ENCODE peak calls at places on chromosomes 11 and 22, in seven cellular contexts. H is neuronal stem cell, E is GM12878, C is IMR-90, I is GM23248, R is fibroblast of lung, X is GM23338. F is an unnamed sample.

GRCh38 chr22:37817705-37818311 is 5.4 kb upstream of the GALR3 start:
- DNase-seq in C (peak; percentile 68), H (peak; percentile 78), E (no peak), R (peak; percentile 76), X (peak; percentile 90), I (peak; percentile 86), F (peak; percentile 91)

GRCh38 chr11:14358729-14359439 is at the start of gene RRAS2:
- DNase-seq in H (peak; percentile 77), E (no peak), I (peak; percentile 89), C (peak; percentile 65), R (peak; percentile 77), X (peak; percentile 93), F (peak; percentile 46)

GRCh38 chr11:109933126-109933525 is 160.1 kb upstream of the ZC3H12C start:
- DNase-seq in C (peak; percentile 33), X (no peak), I (peak; percentile 22), R (peak; percentile 90), H (no peak), E (no peak), F (no peak)

GRCh38 chr11:106238704-106239360 is 161.4 kb downstream of the AASDHPPT start:
- DNase-seq in H (no peak), I (no peak), X (no peak), R (no peak), C (no peak), E (no peak), F (no peak)

GRCh38 chr11:124081496-124081895 is 33.8 kb upstream of the VWA5A start:
- DNase-seq in R (no peak), C (no peak), I (no peak), H (no peak), E (no peak), X (no peak), F (no peak)

GRCh38 chr11:115916596-115916995 is 412.4 kb upstream of the CADM1 start:
- DNase-seq in E (no peak), H (no peak), C (no peak), X (no peak), R (no peak), I (no peak), F (no peak)

GRCh38 chr11:108092134-108092533 is 29.2 kb upstream of the ACAT1 start:
- DNase-seq in E (no peak), I (no peak), H (no peak), X (no peak), C (no peak), R (no peak), F (no peak)

GRCh38 chr11:68621826-68622225 is 62.5 kb upstream of the GAL start:
- DNase-seq in C (no peak), H (no peak), E (no peak), R (no peak), I (no peak), X (no peak), F (no peak)

GRCh38 chr22:24325105-24325757 is 54.6 kb downstream of the SPECC1L start:
- DNase-seq in C (peak; percentile 92), X (peak; percentile 54), H (no peak), I (peak; percentile 93), E (peak; percentile 62), R (peak; percentile 85), F (peak; percentile 68)

GRCh38 chr11:70265341-70265740 is 5.1 kb upstream of the PPFIA1 start:
- DNase-seq in R (no peak), H (no peak), X (no peak), E (no peak), I (no peak), C (no peak), F (no peak)

GRCh38 chr11:32893947-32894827 is 1.6 kb downstream of the QSER1 start:
- DNase-seq in R (peak; percentile 93), I (peak; percentile 89), C (peak; percentile 82), H (peak; percentile 39), X (peak; percentile 76), E (peak; percentile 39), F (peak; percentile 64)

GRCh38 chr11:33044281-33044680 is 4.9 kb downstream of the TCP11L1 start:
- DNase-seq in I (peak; percentile 65), C (peak; percentile 34), R (peak; percentile 98), H (no peak), E (no peak), X (no peak), F (peak; percentile 73)

GRCh38 chr22:30866811-30867271 is 101.7 kb downstream of the MORC2 start:
- DNase-seq in X (peak; percentile 35), R (no peak), C (no peak), H (no peak), E (no peak), I (peak; percentile 12), F (no peak)

GRCh38 chr22:48711031-48711431 is 1116.6 kb downstream of the BRD1 start:
- DNase-seq in H (no peak), I (no peak), E (no peak), X (no peak), C (no peak), R (no peak), F (no peak)

GRCh38 chr11:13966486-13966885 is 4.0 kb downstream of the SPON1 start:
- DNase-seq in X (no peak), I (no peak), C (no peak), R (no peak), H (no peak), E (no peak), F (no peak)

GRCh38 chr11:103652013-103652412 is 384.4 kb upstream of the DDI1 start:
- DNase-seq in C (peak; percentile 20), I (peak; percentile 31), E (no peak), X (no peak), H (no peak), R (peak; percentile 88), F (no peak)

GRCh38 chr11:83220279-83220678 is 26.8 kb downstream of the ANKRD42 start:
- DNase-seq in C (no peak), E (no peak), H (no peak), R (peak; percentile 39), I (no peak), X (no peak), F (peak; percentile 71)

GRCh38 chr11:83223457-83223856 is 29.9 kb downstream of the ANKRD42 start:
- DNase-seq in H (no peak), I (no peak), R (no peak), C (no peak), E (no peak), X (no peak), F (no peak)

GRCh38 chr11:83221694-83222093 is 28.2 kb downstream of the ANKRD42 start:
- DNase-seq in R (no peak), C (no peak), H (no peak), X (no peak), I (no peak), E (no peak), F (no peak)

GRCh38 chr11:83222499-83222898 is 29.0 kb downstream of the ANKRD42 start:
- DNase-seq in C (peak; percentile 71), H (no peak), E (no peak), I (peak; percentile 23), R (peak; percentile 30), X (no peak), F (no peak)

GRCh38 chr11:83219095-83219494 is 25.6 kb downstream of the ANKRD42 start:
- DNase-seq in X (peak; percentile 59), E (no peak), I (no peak), R (no peak), C (no peak), H (no peak), F (no peak)
- H2AFZ ChIP-seq in X (no peak overlapping the region), E (no peak overlapping the region), I (no peak overlapping the region), R (no peak overlapping the region), C (no peak overlapping the region), H (no peak overlapping the region), F (no peak overlapping the region)

GRCh38 chr11:44563716-44564115 is 1.7 kb upstream of the CD82 start:
- DNase-seq in H (no peak), C (peak; percentile 81), R (peak; percentile 80), I (peak; percentile 63), X (no peak), E (no peak), F (no peak)

GRCh38 chr11:44564198-44564597 is 1.3 kb upstream of the CD82 start:
- DNase-seq in C (peak; percentile 28), R (peak; percentile 32), H (no peak), E (no peak), I (peak; percentile 11), X (no peak), F (no peak)

GRCh38 chr11:44561275-44561781 is 4.1 kb upstream of the CD82 start:
- DNase-seq in I (no peak), X (no peak), R (peak; percentile 39), E (no peak), H (no peak), C (peak; percentile 39), F (no peak)

GRCh38 chr11:44562836-44563460 is 2.5 kb upstream of the CD82 start:
- DNase-seq in X (no peak), E (no peak), I (no peak), H (no peak), R (no peak), C (no peak), F (no peak)

GRCh38 chr11:44561964-44562734 is 3.3 kb upstream of the CD82 start:
- DNase-seq in R (no peak), C (no peak), I (no peak), E (no peak), X (no peak), H (no peak), F (no peak)
- H3K27ac ChIP-seq in R (no peak overlapping the region), C (no peak overlapping the region), I (no peak overlapping the region), E (no peak overlapping the region), X (no peak overlapping the region), H (no peak overlapping the region), F (no peak overlapping the region)

GRCh38 chr11:111749646-111750045 is 16.5 kb downstream of the PPP2R1B start:
- DNase-seq in X (no peak), R (no peak), H (no peak), E (no peak), I (no peak), C (no peak), F (no peak)

GRCh38 chr11:111748035-111748804 is 18.0 kb downstream of the PPP2R1B start:
- DNase-seq in E (no peak), H (no peak), X (no peak), I (no peak), R (no peak), C (no peak), F (peak; percentile 81)

GRCh38 chr11:111743700-111744099 is 22.5 kb downstream of the PPP2R1B start:
- DNase-seq in X (no peak), C (no peak), E (no peak), H (no peak), R (no peak), I (no peak), F (no peak)

DNA sequence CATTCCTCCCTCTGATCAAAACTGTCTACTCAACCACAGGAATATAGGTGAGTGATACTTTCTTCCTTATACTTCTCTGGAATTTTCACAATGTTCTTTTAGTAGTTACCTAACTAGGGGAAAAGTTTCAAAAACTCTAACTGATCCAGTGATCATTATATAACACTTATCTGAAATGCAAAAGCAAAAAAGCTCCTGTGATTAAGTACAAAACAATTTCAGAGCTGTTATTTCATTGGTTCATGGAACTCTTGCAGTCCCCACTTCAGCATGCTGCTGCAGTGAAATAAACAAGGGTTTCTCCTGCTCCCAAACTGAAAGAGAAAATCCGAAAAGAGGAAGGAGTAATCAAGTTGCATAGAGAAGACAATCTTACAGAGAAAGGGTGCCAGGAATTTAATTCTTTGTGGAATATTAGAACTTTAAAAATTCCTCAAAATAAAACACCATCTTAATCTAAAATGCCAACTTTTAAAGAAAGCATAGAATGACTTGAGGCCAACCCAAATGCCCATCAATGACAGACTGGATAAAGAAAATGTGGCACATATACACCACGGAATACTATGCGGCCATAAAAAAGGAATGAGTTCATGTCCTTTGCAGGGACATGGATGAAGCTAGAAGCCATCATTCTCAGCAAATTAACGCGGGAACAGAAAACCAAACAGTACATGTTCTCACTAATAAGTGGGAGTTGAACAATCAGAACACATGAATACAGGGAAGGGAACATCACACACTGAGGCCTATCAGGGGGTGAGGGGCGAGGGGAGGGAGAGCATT is 20.3 kb downstream of the PPP2R1B start:
- DNase-seq in I (peak; percentile 65), X (no peak), E (no peak), H (no peak), C (peak; percentile 75), R (peak; percentile 67), F (peak; percentile 93)
- H3K4me2 ChIP-seq in I (peak overlapping the region; percentile 82), X (no peak overlapping the region), E (no peak overlapping the region), H (no peak overlapping the region), C (peak overlapping the region; percentile 35), R (peak overlapping the region; percentile 26), F (peak overlapping the region; percentile 53)

GRCh38 chr11:128544625-128545024 is 42.7 kb downstream of the ETS1 start:
- DNase-seq in E (no peak), H (no peak), X (no peak), R (peak; percentile 34), I (peak; percentile 16), C (peak; percentile 77), F (no peak)
- H2AFZ ChIP-seq in E (peak overlapping the region; percentile 67), H (no peak overlapping the region), X (no peak overlapping the region), R (no peak overlapping the region), I (no peak overlapping the region), C (no peak overlapping the region), F (no peak overlapping the region)